ENCODE peak calls at places on chromosomes 12 and 14, in six cellular contexts. P is fibroblast of the aortic adventitia; L is left ventricle myocardium superior; S is Daoy; B is GM20000; T is activated T-helper 2 cell treated with anti-CD3 and anti-CD28 coated beads, Interferon-gamma antibody, Interleukin-2, Interleukin-4, amounts not matched to agents 10 μg/mL and 5 μg/mL and 100 μg/mL, durations not matched to agents 14 hours and 24 hours and 36 hours. K is an unnamed sample.

GRCh38 chr12:53096761-53097160 is 706 bp upstream of the IGFBP6 start:
- DNase-seq in P (peak), L (no peak), S (no peak), B (no peak), T (no peak), K (no peak)

GRCh38 chr12:121132601-121133481 is at the start of gene P2RX7:
- DNase-seq in P (peak), L (peak), S (peak), B (peak), T (peak), K (peak)

GRCh38 chr12:51076235-51076930 is 7.0 kb downstream of the CSRNP2 start:
- DNase-seq in P (no peak), L (no peak), S (no peak), B (no peak), T (peak), K (no peak)

GRCh38 chr14:95011449-95012020 is 145.8 kb downstream of the DICER1 start:
- DNase-seq in P (no peak), L (no peak), S (no peak), B (no peak), T (no peak), K (no peak)

GRCh38 chr12:1633459-1633858 is 4.4 kb downstream of the WNT5B start:
- DNase-seq in P (no peak), L (no peak), S (no peak), B (no peak), T (no peak), K (no peak)

GRCh38 chr14:105180598-105181528 is at the start of gene NUDT14:
- DNase-seq in P (peak), L (peak), S (peak), B (peak), T (peak), K (peak)

GRCh38 chr12:41468756-41469155 is 280.6 kb downstream of the PDZRN4 start:
- DNase-seq in P (no peak), L (no peak), S (no peak), B (no peak), T (no peak), K (no peak)

GRCh38 chr14:53226553-53226952 is 73.4 kb upstream of the DDHD1 start:
- DNase-seq in P (no peak), L (peak), S (peak), B (no peak), T (no peak), K (peak)

GRCh38 chr12:12456637-12457036 is 99.8 kb downstream of the BORCS5 start:
- DNase-seq in P (peak), L (no peak), S (no peak), B (no peak), T (no peak), K (no peak)

GRCh38 chr14:22432348-22432976 is 156.6 kb downstream of the DAD1 start:
- DNase-seq in P (peak), L (no peak), S (peak), B (no peak), T (no peak), K (peak)

GRCh38 chr12:27524489-27524835 is 456 bp downstream of the PPFIBP1 start:
- DNase-seq in P (no peak), L (no peak), S (no peak), B (no peak), T (no peak), K (no peak)

GRCh38 chr14:95871531-95871930 is 5.1 kb upstream of the TUNAR start:
- DNase-seq in P (no peak), L (no peak), S (peak), B (no peak), T (no peak), K (no peak)

GRCh38 chr12:102394200-102394599 is 86.2 kb downstream of the IGF1 start:
- DNase-seq in P (no peak), L (no peak), S (no peak), B (no peak), T (no peak), K (no peak)

GRCh38 chr14:70832536-70833305 is 23.4 kb upstream of the MAP3K9 start:
- DNase-seq in P (no peak), L (no peak), S (no peak), B (no peak), T (no peak), K (no peak)

GRCh38 chr12:113259499-113259953 is 38.3 kb downstream of the TPCN1 start:
- DNase-seq in P (peak), L (peak), S (no peak), B (no peak), T (no peak), K (no peak)

GRCh38 chr14:24398943-24399801 is at the start of gene NYNRIN:
- DNase-seq in P (peak), L (peak), S (peak), B (no peak), T (no peak), K (no peak)

GRCh38 chr12:104213952-104214351 is 1.6 kb upstream of the TXNRD1 start:
- DNase-seq in P (peak), L (no peak), S (peak), B (no peak), T (no peak), K (no peak)

GRCh38 chr12:57182918-57183575 is 33.5 kb upstream of the NXPH4 start:
- DNase-seq in P (peak), L (peak), S (peak), B (peak), T (peak), K (peak)

GRCh38 chr14:102905116-102906108 is 17.1 kb upstream of the AMN start:
- DNase-seq in P (no peak), L (no peak), S (no peak), B (no peak), T (no peak), K (no peak)

GRCh38 chr14:63045612-63046320 is 508 bp upstream of the KCNH5 start:
- DNase-seq in P (peak), L (peak), S (peak), B (no peak), T (no peak), K (no peak)

GRCh38 chr12:75660107-75660530 is 148.7 kb upstream of the KRR1 start:
- DNase-seq in P (peak), L (no peak), S (peak), B (no peak), T (no peak), K (no peak)

GRCh38 chr12:38282886-38283285 is 33.7 kb upstream of the ALG10B start:
- DNase-seq in P (no peak), L (no peak), S (peak), B (no peak), T (no peak), K (no peak)

GRCh38 chr12:54993181-54993835 is 8.7 kb upstream of the TESPA1 start:
- DNase-seq in P (peak), L (no peak), S (peak), B (peak), T (peak), K (peak)

GRCh38 chr12:68957273-68957672 is 24.3 kb upstream of the CPM start:
- DNase-seq in P (peak), L (no peak), S (no peak), B (no peak), T (no peak), K (no peak)

GRCh38 chr12:132471011-132471857 is 18.7 kb upstream of the FBRSL1 start:
- DNase-seq in P (no peak), L (no peak), S (no peak), B (no peak), T (no peak), K (peak)

GRCh38 chr12:65278576-65279386 is at the start of gene MSRB3:
- DNase-seq in P (peak), L (peak), S (peak), B (peak), T (no peak), K (peak)

GRCh38 chr12:109677323-109677722 is 36.3 kb upstream of the FAM222A start:
- DNase-seq in P (no peak), L (no peak), S (no peak), B (no peak), T (no peak), K (no peak)

GRCh38 chr14:25430808-25431207 is 380.9 kb upstream of the STXBP6 start:
- DNase-seq in P (no peak), L (no peak), S (no peak), B (no peak), T (no peak), K (no peak)

GRCh38 chr12:111322336-111323250 is 46.3 kb downstream of the PHETA1 start:
- DNase-seq in P (no peak), L (peak), S (peak), B (no peak), T (no peak), K (no peak)

GRCh38 chr14:69231486-69231885 is 28.5 kb upstream of the GALNT16 start:
- DNase-seq in P (no peak), L (no peak), S (no peak), B (no peak), T (no peak), K (no peak)

GRCh38 chr12:92537235-92537960 is 165.4 kb upstream of the PLEKHG7 start:
- DNase-seq in P (no peak), L (no peak), S (no peak), B (no peak), T (no peak), K (peak)

GRCh38 chr12:52055781-52056711 is 4.8 kb downstream of the NR4A1 start:
- DNase-seq in P (peak), L (no peak), S (no peak), B (no peak), T (no peak), K (no peak)

GRCh38 chr14:92280554-92281262 is 42.3 kb upstream of the SLC24A4 start:
- DNase-seq in P (no peak), L (no peak), S (no peak), B (peak), T (no peak), K (peak)